ENCODE peak calls at places on chromosomes 3 and 15, in six cellular contexts. L is thoracic aorta, O is PC-9, Y is ovary, E is lower lobe of right lung, U is mesendoderm. T is an unnamed sample. For H3K4me1, the result is how much of the 10 kb centered on the place peaks cover.

GRCh38 chr3:73681610-73682009 is 56.9 kb upstream of the PDZRN3 start:
- DNase-seq in O (no peak), Y (no peak), U (no peak), E (no peak), L (no peak), T (no peak)

GRCh38 chr3:177295116-177295515 is 97.8 kb upstream of the TBL1XR1 start:
- DNase-seq in U (peak), O (peak), Y (no peak), E (no peak), L (no peak), T (no peak)

GRCh38 chr3:63386568-63386967 is 108.5 kb downstream of the SYNPR start:
- DNase-seq in O (no peak), Y (no peak), U (peak), E (no peak), L (no peak), T (no peak)

GRCh38 chr3:139745831-139746230 is 68.1 kb upstream of the NMNAT3 start:
- DNase-seq in U (peak), E (no peak), O (no peak), L (no peak), Y (peak), T (no peak)

GRCh38 chr3:53230789-53231188 is 25.0 kb downstream of the TKT start:
- DNase-seq in O (no peak), L (no peak), E (peak), Y (no peak), U (no peak), T (no peak)

GRCh38 chr15:76105911-76106310 is 46.1 kb downstream of the TMEM266 start:
- DNase-seq in Y (no peak), O (no peak), E (no peak), U (no peak), L (no peak), T (no peak)

GRCh38 chr3:112979244-112979832 is 4.4 kb upstream of the CD200R1 start:
- DNase-seq in U (peak), Y (no peak), O (no peak), E (no peak), L (no peak), T (peak)

GRCh38 chr15:36954486-36954885 is 145.9 kb downstream of the MEIS2 start:
- DNase-seq in Y (no peak), U (no peak), E (no peak), O (no peak), L (no peak), T (no peak)

GRCh38 chr3:13042932-13043275 is 30.3 kb downstream of the IQSEC1 start:
- DNase-seq in E (peak), O (no peak), L (no peak), Y (no peak), U (peak), T (peak)

GRCh38 chr3:18968120-18968519 is 180.2 kb upstream of the KCNH8 start:
- DNase-seq in O (no peak), Y (no peak), U (no peak), L (no peak), E (no peak), T (no peak)

GRCh38 chr3:25007974-25008658 is 419.9 kb upstream of the RARB start:
- DNase-seq in U (no peak), L (no peak), O (no peak), E (no peak), Y (no peak), T (no peak)

GRCh38 chr15:36325206-36325605 is 254.2 kb upstream of the CDIN1 start:
- DNase-seq in E (no peak), U (no peak), Y (no peak), L (no peak), O (no peak), T (no peak)

GRCh38 chr3:158748237-158748828 is 16.1 kb upstream of the RARRES1 start:
- DNase-seq in U (no peak), O (no peak), L (no peak), E (peak), Y (no peak), T (no peak)

GRCh38 chr15:65304393-65305143 is at the start of gene RNU5B-1:
- DNase-seq in U (peak), Y (peak), O (peak), E (peak), L (no peak), T (peak)

GRCh38 chr3:22360197-22360596 is 609.2 kb upstream of the ZNF385D start:
- DNase-seq in E (no peak), L (no peak), Y (no peak), U (no peak), O (no peak), T (no peak)

GRCh38 chr3:56980798-56981390 is 79.6 kb upstream of the SPATA12 start:
- DNase-seq in Y (peak), O (peak), L (peak), E (no peak), U (peak), T (no peak)

GRCh38 chr3:48402281-48402732 is 27.6 kb downstream of the PLXNB1 start:
- DNase-seq in L (peak), Y (peak), E (peak), U (no peak), O (peak), T (peak)

GRCh38 chr3:38129058-38129457 is 7.9 kb downstream of the ACAA1 start:
- DNase-seq in O (no peak), L (no peak), E (no peak), U (no peak), Y (peak), T (no peak)

GRCh38 chr3:38130631-38131065 is 6.3 kb downstream of the ACAA1 start:
- DNase-seq in U (no peak), O (no peak), E (no peak), Y (peak), L (no peak), T (no peak)

GRCh38 chr3:38128303-38128655 is 8.6 kb downstream of the ACAA1 start:
- DNase-seq in E (no peak), Y (peak), O (no peak), U (no peak), L (no peak), T (no peak)

GRCh38 chr3:38131621-38132369 is 5.1 kb downstream of the ACAA1 start:
- DNase-seq in E (peak), U (peak), Y (peak), O (no peak), L (no peak), T (peak)

GRCh38 chr3:38130219-38130618 is 6.7 kb downstream of the ACAA1 start:
- DNase-seq in O (no peak), Y (no peak), L (no peak), E (no peak), U (no peak), T (no peak)
- H3K4me1 ChIP-seq in O (under half), Y (under half), L (under half), E (half or more), U (under half), T (under half)

DNA sequence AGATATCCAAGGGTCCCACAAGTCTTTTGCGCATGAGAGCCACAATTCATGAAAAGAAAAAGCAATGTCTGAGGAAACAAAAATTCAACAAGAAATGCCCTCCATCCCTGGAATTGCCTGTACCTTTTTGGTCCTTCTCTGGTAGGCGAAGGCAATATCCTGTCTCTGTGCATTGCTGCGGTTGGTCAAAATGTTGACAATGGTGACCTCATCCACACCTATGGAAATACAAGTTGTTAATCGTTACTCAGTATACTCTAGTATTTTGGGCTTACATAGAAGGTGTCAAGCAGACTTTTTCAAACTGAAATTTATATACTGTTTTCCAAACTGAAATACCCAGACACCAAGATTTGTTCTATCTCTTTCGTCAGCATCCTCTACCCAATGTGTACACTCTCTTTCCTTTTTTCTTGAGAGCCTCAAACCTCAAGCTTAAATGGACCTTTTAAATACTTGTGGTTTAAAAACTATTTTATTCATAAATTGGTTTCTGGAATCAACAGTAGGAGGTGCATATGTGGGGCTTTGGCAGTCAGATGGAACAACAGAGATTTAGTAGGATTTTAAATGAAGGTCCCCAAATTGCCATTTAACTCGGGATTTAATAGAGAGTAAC is 33.4 kb downstream of the ANXA2 start:
- DNase-seq in L (no peak), O (no peak), U (no peak), E (no peak), Y (no peak), T (no peak)
- H3K4me1 ChIP-seq in L (under half), O (under half), U (under half), E (under half), Y (under half), T (under half)

GRCh38 chr3:37945803-37946530 is 44.6 kb upstream of the VILL start:
- DNase-seq in L (no peak), U (peak), Y (no peak), O (peak), E (no peak), T (no peak)

GRCh38 chr3:37945407-37945802 is 45.2 kb upstream of the VILL start:
- DNase-seq in O (peak), E (no peak), Y (no peak), U (no peak), L (no peak), T (no peak)

GRCh38 chr3:37943126-37943525 is 47.5 kb upstream of the VILL start:
- DNase-seq in L (no peak), Y (no peak), E (no peak), O (no peak), U (no peak), T (no peak)

GRCh38 chr3:37943631-37944242 is 46.8 kb upstream of the VILL start:
- DNase-seq in E (no peak), Y (no peak), U (no peak), O (no peak), L (no peak), T (no peak)

GRCh38 chr3:37944243-37944955 is 46.2 kb upstream of the VILL start:
- DNase-seq in Y (no peak), O (no peak), U (no peak), E (no peak), L (no peak), T (no peak)
- H3K4me1 ChIP-seq in Y (under half), O (half or more), U (under half), E (under half), L (under half), T (under half)

GRCh38 chr3:123090700-123091585 is 24.1 kb downstream of the PDIA5 start:
- DNase-seq in E (no peak), O (no peak), U (no peak), L (no peak), Y (no peak), T (no peak)

GRCh38 chr3:123088360-123088759 is 21.5 kb downstream of the PDIA5 start:
- DNase-seq in E (no peak), O (no peak), L (no peak), Y (no peak), U (no peak), T (no peak)

GRCh38 chr3:123086110-123086642 is 19.4 kb downstream of the PDIA5 start:
- DNase-seq in E (no peak), L (no peak), U (no peak), O (no peak), Y (no peak), T (no peak)

GRCh38 chr3:123092243-123092642 is 25.4 kb downstream of the PDIA5 start:
- DNase-seq in U (no peak), E (no peak), O (no peak), Y (no peak), L (no peak), T (no peak)

DNA sequence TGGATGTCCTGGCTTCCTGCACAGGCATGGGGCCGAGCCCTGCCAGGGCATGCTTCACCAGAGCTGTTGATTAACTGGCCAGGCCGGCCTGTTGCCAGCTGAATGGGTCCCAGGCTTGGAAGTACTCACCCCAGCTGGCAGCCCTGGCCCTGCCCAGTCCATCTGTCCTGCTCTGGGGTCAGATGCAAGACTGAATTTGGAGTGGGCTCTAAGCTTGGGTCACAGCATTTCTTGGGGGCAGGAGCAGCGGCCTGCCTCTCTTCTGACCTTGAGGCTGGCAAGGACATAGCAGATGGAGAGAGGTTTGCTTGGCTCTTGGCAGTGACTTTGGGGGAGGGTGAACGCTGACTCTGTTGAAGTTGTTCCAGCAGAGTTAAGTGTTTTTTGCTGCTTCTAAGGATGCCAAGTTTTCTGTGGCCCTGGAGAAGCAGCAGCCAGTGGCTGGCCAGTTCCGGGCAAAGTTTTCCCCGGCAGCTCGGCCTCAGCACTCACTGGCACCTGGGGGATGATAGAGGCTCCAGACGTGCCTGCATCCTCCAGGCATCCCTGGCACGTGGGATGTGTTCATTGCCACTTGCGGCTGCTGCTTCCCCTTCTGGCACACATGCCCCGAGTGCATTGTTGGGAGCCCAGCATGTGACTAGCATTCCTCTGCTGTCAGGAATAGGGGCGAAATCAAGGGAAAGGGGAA is 22.9 kb downstream of the PDIA5 start:
- DNase-seq in L (peak), Y (no peak), U (no peak), O (no peak), E (peak), T (no peak)
- H3K4me1 ChIP-seq in L (under half), Y (under half), U (under half), O (under half), E (under half), T (under half)

GRCh38 chr3:172217877-172218276 is 178.5 kb downstream of the FNDC3B start:
- DNase-seq in Y (no peak), L (no peak), U (no peak), O (no peak), E (no peak), T (no peak)

GRCh38 chr3:172221550-172221949 is 182.2 kb downstream of the FNDC3B start:
- DNase-seq in Y (no peak), E (no peak), U (no peak), O (no peak), L (no peak), T (no peak)

GRCh38 chr3:172222474-172223071 is 183.2 kb downstream of the FNDC3B start:
- DNase-seq in L (no peak), E (no peak), Y (no peak), U (no peak), O (no peak), T (no peak)

GRCh38 chr3:172218350-172219323 is 179.3 kb downstream of the FNDC3B start:
- DNase-seq in L (no peak), Y (no peak), U (peak), E (no peak), O (no peak), T (no peak)

GRCh38 chr3:172219750-172220149 is 180.4 kb downstream of the FNDC3B start:
- DNase-seq in Y (no peak), L (no peak), U (no peak), O (no peak), E (no peak), T (no peak)
- H3K4me1 ChIP-seq in Y (under half), L (under half), U (under half), O (half or more), E (under half), T (under half)

GRCh38 chr3:16382852-16383251 is 117.8 kb downstream of the OXNAD1 start:
- DNase-seq in Y (no peak), L (no peak), E (no peak), O (no peak), U (no peak), T (no peak)
- H3K4me1 ChIP-seq in Y (under half), L (under half), E (under half), O (under half), U (under half), T (under half)

GRCh38 chr3:71065764-71066013 is 517.8 kb downstream of the FOXP1 start:
- DNase-seq in E (no peak), U (no peak), O (no peak), Y (no peak), L (no peak), T (no peak)
- H3K4me1 ChIP-seq in E (half or more), U (under half), O (under half), Y (under half), L (under half), T (under half)

GRCh38 chr15:66386204-66387123 is at the start of gene MAP2K1:
- DNase-seq in O (peak), L (peak), E (peak), U (peak), Y (peak), T (peak)
- H3K4me1 ChIP-seq in O (under half), L (under half), E (under half), U (under half), Y (under half), T (under half)

DNA sequence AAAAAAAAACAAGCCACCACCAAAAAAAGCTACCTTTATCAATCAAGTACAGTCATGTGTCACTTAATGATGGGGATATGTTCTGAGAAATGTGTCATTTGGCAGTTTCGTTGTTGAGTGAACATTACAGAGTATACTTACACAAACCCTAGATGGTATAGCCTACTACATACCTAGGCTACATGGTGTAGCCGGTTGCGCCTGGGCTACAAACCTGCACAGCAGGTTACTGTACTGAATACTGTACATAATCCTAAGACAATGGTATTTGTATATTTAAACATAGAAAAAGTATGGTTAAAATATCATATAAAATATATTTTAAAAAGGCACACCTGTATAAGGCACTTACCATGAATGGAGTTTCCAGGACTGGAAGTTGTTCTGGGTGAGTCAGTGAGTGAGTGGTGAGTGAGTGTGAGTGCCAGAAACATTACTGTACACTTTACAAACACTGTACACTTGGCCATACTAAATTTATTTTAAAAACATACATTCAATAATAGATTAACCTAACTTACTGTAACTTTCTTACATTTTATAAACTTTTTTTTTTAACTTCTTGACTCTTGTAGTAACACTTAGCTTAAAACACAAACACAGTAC is 25.9 kb upstream of the JMJD7 start:
- DNase-seq in L (no peak), E (no peak), Y (no peak), U (no peak), O (no peak), T (no peak)
- H3K4me1 ChIP-seq in L (under half), E (under half), Y (under half), U (under half), O (under half), T (under half)